ENCODE peak calls at places on chromosomes 1 and 21, in four cellular contexts. One of them, this sample, is unnamed.

GRCh38 chr1:172909606-172910326 is 141.0 kb downstream of the TNFSF18 start:
- DNase-seq in body of pancreas: no peak
- DNase-seq in Panc1: no peak
- DNase-seq in activated naive CD4-positive, alpha-beta T cell treated with Interleukin-2 at 50 U/mL for 16 hours: no peak
- DNase-seq in this sample: no peak

GRCh38 chr21:14482165-14482564 is 64.0 kb downstream of the SAMSN1 start:
- DNase-seq in Panc1: no peak
- DNase-seq in activated naive CD4-positive, alpha-beta T cell treated with Interleukin-2 at 50 U/mL for 16 hours: peak; percentile 31
- DNase-seq in body of pancreas: no peak
- DNase-seq in this sample: no peak

GRCh38 chr1:172357753-172358152 is 62.7 kb upstream of the C1orf105 start:
- DNase-seq in body of pancreas: no peak
- DNase-seq in activated naive CD4-positive, alpha-beta T cell treated with Interleukin-2 at 50 U/mL for 16 hours: no peak
- DNase-seq in Panc1: no peak
- DNase-seq in this sample: no peak

GRCh38 chr1:77874804-77875445 is 13.5 kb upstream of the NEXN start:
- DNase-seq in body of pancreas: no peak
- DNase-seq in Panc1: no peak
- DNase-seq in activated naive CD4-positive, alpha-beta T cell treated with Interleukin-2 at 50 U/mL for 16 hours: no peak
- DNase-seq in this sample: no peak

GRCh38 chr1:184792450-184792969 is 37.9 kb upstream of the EDEM3 start:
- DNase-seq in Panc1: peak; percentile 69
- DNase-seq in body of pancreas: peak; percentile 95
- DNase-seq in activated naive CD4-positive, alpha-beta T cell treated with Interleukin-2 at 50 U/mL for 16 hours: no peak
- DNase-seq in this sample: no peak

GRCh38 chr1:221994274-221994698 is 252.4 kb upstream of the DUSP10 start:
- DNase-seq in activated naive CD4-positive, alpha-beta T cell treated with Interleukin-2 at 50 U/mL for 16 hours: peak; percentile 21
- DNase-seq in Panc1: no peak
- DNase-seq in body of pancreas: no peak
- DNase-seq in this sample: no peak

GRCh38 chr1:201374376-201374775 is 3.1 kb downstream of the TNNT2 start:
- DNase-seq in Panc1: no peak
- DNase-seq in activated naive CD4-positive, alpha-beta T cell treated with Interleukin-2 at 50 U/mL for 16 hours: no peak
- DNase-seq in body of pancreas: no peak
- DNase-seq in this sample: no peak

GRCh38 chr1:231719485-231720183 is 93.0 kb downstream of the DISC1 start:
- DNase-seq in activated naive CD4-positive, alpha-beta T cell treated with Interleukin-2 at 50 U/mL for 16 hours: no peak
- DNase-seq in body of pancreas: no peak
- DNase-seq in Panc1: no peak
- DNase-seq in this sample: peak; percentile 48

GRCh38 chr1:51421961-51422360 is 91.6 kb upstream of the TTC39A start:
- DNase-seq in activated naive CD4-positive, alpha-beta T cell treated with Interleukin-2 at 50 U/mL for 16 hours: no peak
- DNase-seq in body of pancreas: no peak
- DNase-seq in Panc1: peak; percentile 17
- DNase-seq in this sample: peak; percentile 21

GRCh38 chr21:26795866-26796329 is 49.3 kb downstream of the ADAMTS1 start:
- DNase-seq in body of pancreas: peak; percentile 26
- DNase-seq in Panc1: no peak
- DNase-seq in activated naive CD4-positive, alpha-beta T cell treated with Interleukin-2 at 50 U/mL for 16 hours: no peak
- DNase-seq in this sample: peak; percentile 40

GRCh38 chr1:214700381-214700780 is 97.4 kb downstream of the CENPF start:
- DNase-seq in Panc1: no peak
- DNase-seq in activated naive CD4-positive, alpha-beta T cell treated with Interleukin-2 at 50 U/mL for 16 hours: no peak
- DNase-seq in body of pancreas: no peak
- DNase-seq in this sample: no peak

GRCh38 chr1:74570797-74571492 is 58.5 kb upstream of the LRRC53 start:
- DNase-seq in activated naive CD4-positive, alpha-beta T cell treated with Interleukin-2 at 50 U/mL for 16 hours: no peak
- DNase-seq in Panc1: no peak
- DNase-seq in body of pancreas: no peak
- DNase-seq in this sample: peak; percentile 16

GRCh38 chr1:29428216-29428615 is 191.9 kb downstream of the PTPRU start:
- DNase-seq in activated naive CD4-positive, alpha-beta T cell treated with Interleukin-2 at 50 U/mL for 16 hours: no peak
- DNase-seq in body of pancreas: no peak
- DNase-seq in Panc1: no peak
- DNase-seq in this sample: no peak

GRCh38 chr1:54296666-54297065 is 96.7 kb downstream of the MRPL37 start:
- DNase-seq in body of pancreas: no peak
- DNase-seq in Panc1: no peak
- DNase-seq in activated naive CD4-positive, alpha-beta T cell treated with Interleukin-2 at 50 U/mL for 16 hours: no peak
- DNase-seq in this sample: no peak

GRCh38 chr21:25929859-25930520 is 195.2 kb downstream of the GABPA start:
- DNase-seq in Panc1: no peak
- DNase-seq in body of pancreas: no peak
- DNase-seq in activated naive CD4-positive, alpha-beta T cell treated with Interleukin-2 at 50 U/mL for 16 hours: no peak
- DNase-seq in this sample: no peak

GRCh38 chr1:150221552-150221951 is 14.4 kb downstream of the ANP32E start:
- DNase-seq in activated naive CD4-positive, alpha-beta T cell treated with Interleukin-2 at 50 U/mL for 16 hours: no peak
- DNase-seq in Panc1: no peak
- DNase-seq in body of pancreas: no peak
- DNase-seq in this sample: no peak

GRCh38 chr1:230808268-230808872 is 60.0 kb downstream of the C1orf198 start:
- DNase-seq in body of pancreas: no peak
- DNase-seq in activated naive CD4-positive, alpha-beta T cell treated with Interleukin-2 at 50 U/mL for 16 hours: no peak
- DNase-seq in Panc1: no peak
- DNase-seq in this sample: no peak

GRCh38 chr1:225460737-225461532 is 33.1 kb upstream of the LBR start:
- DNase-seq in Panc1: no peak
- DNase-seq in activated naive CD4-positive, alpha-beta T cell treated with Interleukin-2 at 50 U/mL for 16 hours: peak; percentile 72
- DNase-seq in body of pancreas: no peak
- DNase-seq in this sample: no peak

GRCh38 chr21:35005825-35006224 is 43.3 kb downstream of the RUNX1 start:
- DNase-seq in Panc1: no peak
- DNase-seq in activated naive CD4-positive, alpha-beta T cell treated with Interleukin-2 at 50 U/mL for 16 hours: no peak
- DNase-seq in body of pancreas: no peak
- DNase-seq in this sample: no peak

GRCh38 chr1:193077991-193078390 is 18.6 kb downstream of the RO60 start:
- DNase-seq in Panc1: no peak
- DNase-seq in activated naive CD4-positive, alpha-beta T cell treated with Interleukin-2 at 50 U/mL for 16 hours: no peak
- DNase-seq in body of pancreas: no peak
- DNase-seq in this sample: no peak

This sample was measured in SHP77 treated with DMSO at 0.1 percent for 48 hours.